ENCODE peak calls at places on chromosomes 6 and 20, in four cellular contexts. E is fibroblast of lung; C is CD8-positive, alpha-beta T cell; H is SJCRH30. J is an unnamed sample.

GRCh38 chr20:45971425-45971674 is 653 bp downstream of the ZNF335 start:
- DNase-seq in H (no peak), E (no peak), C (no peak), J (no peak)

GRCh38 chr6:16345449-16346330 is 107.3 kb downstream of the GMPR start:
- DNase-seq in E (peak), H (peak), C (no peak), J (no peak)

GRCh38 chr6:114304304-114304887 is 38.4 kb downstream of the HS3ST5 start:
- DNase-seq in E (peak), C (no peak), H (peak), J (no peak)

GRCh38 chr6:3340891-3341290 is 82.1 kb downstream of the PSMG4 start:
- DNase-seq in C (no peak), H (no peak), E (peak), J (no peak)

GRCh38 chr20:62051166-62051900 is 14.3 kb downstream of the TAF4 start:
- DNase-seq in H (no peak), C (no peak), E (no peak), J (no peak)

GRCh38 chr6:156582509-156582992 is 194.6 kb upstream of the ARID1B start:
- DNase-seq in C (no peak), E (no peak), H (no peak), J (no peak)

GRCh38 chr6:12592634-12593033 is 123.9 kb upstream of the PHACTR1 start:
- DNase-seq in E (no peak), H (no peak), C (no peak), J (no peak)

GRCh38 chr6:53744321-53744720 is 50.5 kb upstream of the LRRC1 start:
- DNase-seq in H (no peak), C (no peak), E (no peak), J (no peak)

GRCh38 chr6:90940812-90941481 is 354.1 kb upstream of the MAP3K7 start:
- DNase-seq in E (peak), H (peak), C (no peak), J (no peak)

GRCh38 chr6:151914475-151914874 is 107.0 kb downstream of the ESR1 start:
- DNase-seq in C (no peak), E (peak), H (no peak), J (no peak)

GRCh38 chr6:90595854-90596253 is 9.0 kb upstream of the MAP3K7 start:
- DNase-seq in E (no peak), C (no peak), H (no peak), J (no peak)

GRCh38 chr6:133955582-133956412 is 2.8 kb downstream of the TBPL1 start:
- DNase-seq in C (no peak), H (no peak), E (no peak), J (no peak)

GRCh38 chr20:43820742-43821330 is 93.8 kb upstream of the TOX2 start:
- DNase-seq in C (no peak), H (no peak), E (no peak), J (no peak)

GRCh38 chr6:131451330-131452195 is 121.5 kb upstream of the ARG1 start:
- DNase-seq in E (no peak), H (no peak), C (no peak), J (no peak)

GRCh38 chr6:78353040-78353439 is 514.3 kb upstream of the IRAK1BP1 start:
- DNase-seq in C (no peak), H (no peak), E (no peak), J (no peak)

GRCh38 chr6:166415306-166415705 is 32.6 kb upstream of the MPC1 start:
- DNase-seq in E (no peak), C (peak), H (no peak), J (no peak)

GRCh38 chr6:36550473-36551000 is 3.3 kb upstream of the STK38 start:
- DNase-seq in H (no peak), C (no peak), E (no peak), J (no peak)

GRCh38 chr6:46655803-46656202 is 3.0 kb downstream of the SLC25A27 start:
- DNase-seq in C (no peak), H (peak), E (no peak), J (no peak)

GRCh38 chr6:152161501-152161900 is 354.0 kb downstream of the ESR1 start:
- DNase-seq in H (no peak), E (peak), C (no peak), J (no peak)

GRCh38 chr6:127341471-127342202 is 1.8 kb downstream of the ECHDC1 start:
- DNase-seq in H (no peak), E (no peak), C (no peak), J (no peak)

GRCh38 chr20:34705383-34706021 is 1.4 kb downstream of the TP53INP2 start:
- DNase-seq in H (peak), C (no peak), E (peak), J (peak)

GRCh38 chr6:151374024-151374423 is 17.3 kb downstream of the ZBTB2 start:
- DNase-seq in H (no peak), C (no peak), E (no peak), J (no peak)

GRCh38 chr6:85669735-85670194 is 27.1 kb upstream of the SYNCRIP start:
- DNase-seq in C (peak), E (peak), H (peak), J (no peak)

GRCh38 chr6:35638679-35639078 is 50.0 kb downstream of the FKBP5 start:
- DNase-seq in C (no peak), H (no peak), E (no peak), J (no peak)

GRCh38 chr6:134740473-134741192 is 209.3 kb downstream of the ALDH8A1 start:
- DNase-seq in C (no peak), E (peak), H (no peak), J (no peak)

GRCh38 chr6:89198235-89198634 is 18.9 kb downstream of the GABRR1 start:
- DNase-seq in E (no peak), C (no peak), H (no peak), J (peak)

GRCh38 chr20:44471481-44471882 is 4.2 kb upstream of the TTPAL start:
- DNase-seq in C (no peak), E (peak), H (peak), J (no peak)

GRCh38 chr6:77876300-77876699 is 223.5 kb downstream of the MEI4 start:
- DNase-seq in C (no peak), E (no peak), H (no peak), J (no peak)

GRCh38 chr20:3479759-3480615 is 9.2 kb downstream of the ATRN start:
- DNase-seq in H (no peak), E (no peak), C (no peak), J (no peak)

GRCh38 chr6:83708546-83708969 is 343 bp downstream of the SNAP91 start:
- DNase-seq in H (no peak), E (peak), C (no peak), J (peak)

GRCh38 chr6:83702077-83702476 is 6.8 kb downstream of the SNAP91 start:
- DNase-seq in H (no peak), C (no peak), E (no peak), J (no peak)

GRCh38 chr6:83707829-83708545 is 914 bp downstream of the SNAP91 start:
- DNase-seq in E (peak), C (no peak), H (no peak), J (no peak)

GRCh38 chr6:83702749-83703148 is 6.2 kb downstream of the SNAP91 start:
- DNase-seq in C (no peak), E (no peak), H (no peak), J (no peak)
- H3K27ac ChIP-seq in C (no peak), E (no peak), H (no peak), J (no peak)

DNA sequence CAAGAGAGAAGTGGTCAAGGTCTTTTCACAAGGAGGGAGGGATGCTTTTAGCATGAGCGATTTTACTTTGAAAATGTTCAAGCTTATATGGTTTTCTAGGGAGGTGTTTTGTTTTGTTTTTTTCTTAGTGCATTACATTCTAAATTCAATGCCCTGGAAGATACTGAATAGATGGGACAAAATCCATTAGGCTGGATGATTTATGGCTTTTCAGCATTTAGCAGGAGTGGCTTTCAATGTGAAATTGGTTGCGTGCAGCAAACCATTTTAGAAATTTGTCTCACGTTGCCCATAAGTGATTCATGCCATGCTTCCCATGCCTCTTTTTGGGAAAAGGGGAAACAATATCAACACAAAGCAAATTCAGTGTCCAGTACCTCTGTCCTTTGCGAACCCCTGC is 106.5 kb upstream of the SNX9 start:
- DNase-seq in E (peak), C (no peak), H (no peak), J (no peak)
- H3K27ac ChIP-seq in E (no peak), C (no peak), H (no peak), J (no peak)

DNA sequence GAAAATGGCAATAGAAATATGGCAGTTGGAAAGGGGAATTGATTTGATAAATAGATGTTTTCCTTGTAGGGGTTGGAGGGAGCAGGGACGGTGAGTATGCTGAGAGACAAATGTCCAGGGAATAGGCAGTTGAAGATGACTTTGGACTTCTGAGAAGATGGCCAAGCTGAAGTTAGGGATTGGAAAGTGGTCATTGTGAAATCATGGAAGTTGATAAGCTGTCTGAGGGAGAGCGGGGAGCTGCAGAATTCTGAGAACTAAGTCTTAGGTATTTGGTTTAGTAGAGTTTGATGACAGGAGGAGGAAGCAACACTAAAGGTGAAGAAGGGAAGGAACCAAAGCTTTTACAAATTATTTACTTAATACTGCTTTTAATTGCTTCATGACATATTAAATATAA is 15.1 kb downstream of the NDUFAF5 start:
- DNase-seq in E (no peak), H (peak), C (no peak), J (no peak)
- H3K27ac ChIP-seq in E (no peak), H (peak), C (no peak), J (peak)

GRCh38 chr6:5208491-5208890 is 52.3 kb downstream of the LYRM4 start:
- DNase-seq in H (no peak), E (peak), C (no peak), J (no peak)
- H3K27ac ChIP-seq in H (no peak), E (peak), C (no peak), J (no peak)

GRCh38 chr20:18972251-18972876 is 158.8 kb downstream of the SCP2D1 start:
- DNase-seq in C (no peak), H (no peak), E (no peak), J (no peak)
- H3K27ac ChIP-seq in C (no peak), H (no peak), E (no peak), J (no peak)

GRCh38 chr20:38127011-38127621 is 38.0 kb downstream of the TGM2 start:
- DNase-seq in C (no peak), E (peak), H (peak), J (no peak)
- H3K27ac ChIP-seq in C (no peak), E (peak), H (peak), J (no peak)

DNA sequence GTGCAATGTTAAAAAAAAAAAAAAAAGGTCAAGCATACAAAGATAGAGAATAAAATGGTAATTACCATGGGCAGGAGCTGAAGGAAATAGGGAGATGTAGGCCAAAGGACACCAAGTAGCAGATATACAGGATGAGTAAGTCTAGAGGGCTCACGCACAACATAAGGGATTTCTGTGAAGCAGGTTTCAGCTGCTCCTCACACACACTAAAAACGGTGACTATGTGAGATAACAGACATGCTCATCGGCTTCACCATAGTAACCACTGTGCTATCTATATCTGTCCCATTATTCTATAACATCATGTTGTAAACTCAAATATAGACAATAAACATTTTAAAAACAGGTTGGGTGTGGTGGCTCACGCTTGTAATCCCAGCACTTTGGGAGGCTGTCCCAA is 11.6 kb downstream of the SNHG17 start:
- DNase-seq in C (no peak), E (no peak), H (no peak), J (no peak)
- H3K27ac ChIP-seq in C (no peak), E (no peak), H (no peak), J (no peak)

GRCh38 chr6:21752054-21752811 is 158.7 kb downstream of the SOX4 start:
- DNase-seq in H (no peak), C (no peak), E (no peak), J (no peak)

GRCh38 chr6:21756487-21756886 is 162.9 kb downstream of the SOX4 start:
- DNase-seq in E (no peak), H (no peak), C (no peak), J (no peak)

GRCh38 chr6:21753571-21754108 is 160.1 kb downstream of the SOX4 start:
- DNase-seq in H (no peak), E (peak), C (no peak), J (no peak)

GRCh38 chr6:21751608-21752007 is 158.1 kb downstream of the SOX4 start:
- DNase-seq in E (no peak), C (no peak), H (no peak), J (no peak)

GRCh38 chr6:21754891-21755290 is 161.3 kb downstream of the SOX4 start:
- DNase-seq in E (peak), C (no peak), H (no peak), J (no peak)
- H3K27ac ChIP-seq in E (no peak), C (no peak), H (no peak), J (no peak)

GRCh38 chr20:1721687-1722512 is 64.3 kb upstream of the SIRPG start:
- DNase-seq in E (no peak), H (no peak), C (no peak), J (no peak)

GRCh38 chr20:1720845-1721475 is 63.4 kb upstream of the SIRPG start:
- DNase-seq in C (no peak), H (no peak), E (no peak), J (no peak)

GRCh38 chr20:1722513-1723050 is 65.0 kb upstream of the SIRPG start:
- DNase-seq in H (no peak), C (no peak), E (no peak), J (no peak)

GRCh38 chr20:1718604-1719384 is 61.2 kb upstream of the SIRPG start:
- DNase-seq in H (no peak), C (no peak), E (peak), J (no peak)

GRCh38 chr20:1720226-1720625 is 62.6 kb upstream of the SIRPG start:
- DNase-seq in C (no peak), E (no peak), H (no peak), J (no peak)
- H3K27ac ChIP-seq in C (no peak), E (no peak), H (no peak), J (no peak)

GRCh38 chr20:63690001-63690897 is 6.2 kb upstream of the TNFRSF6B start:
- DNase-seq in C (no peak), E (no peak), H (no peak), J (no peak)

GRCh38 chr20:63689046-63690000 is 7.1 kb upstream of the TNFRSF6B start:
- DNase-seq in H (no peak), C (no peak), E (no peak), J (no peak)

GRCh38 chr20:63687419-63688233 is 8.8 kb upstream of the TNFRSF6B start:
- DNase-seq in H (no peak), E (no peak), C (no peak), J (no peak)

GRCh38 chr20:63686492-63687321 is 9.7 kb upstream of the TNFRSF6B start:
- DNase-seq in C (no peak), E (peak), H (no peak), J (peak)

GRCh38 chr20:63688234-63689045 is 8.0 kb upstream of the TNFRSF6B start:
- DNase-seq in C (no peak), E (no peak), H (no peak), J (no peak)
- H3K27ac ChIP-seq in C (no peak), E (peak), H (no peak), J (peak)

J was measured in thyroid gland.